ENCODE peak calls at places on chromosomes 6 and 20, in nine cellular contexts. Y is epithelial cell of esophagus; U is non-pigmented ciliary epithelial cell; T is HTR-8/SVneo; I is Daoy; P is NCI-H226; D is left lung; G is CD8-positive, alpha-beta T cell; B is NCI-H345. Z is an unnamed sample.

GRCh38 chr6:134422426-134423231 is 104.7 kb upstream of the SGK1 start:
- DNase-seq in Y (peak; percentile 92), U (peak; percentile 98), T (peak; percentile 78), I (peak; percentile 94), P (peak; percentile 99), D (no peak), G (no peak), B (no peak), Z (peak; percentile 78)

GRCh38 chr6:75204959-75205775 is 686 bp downstream of the COL12A1 start:
- DNase-seq in Y (peak; percentile 64), U (no peak), T (no peak), I (peak; percentile 80), P (peak; percentile 84), D (peak; percentile 81), G (peak; percentile 26), B (peak; percentile 37), Z (peak; percentile 45)

GRCh38 chr6:79384845-79385244 is 150.4 kb upstream of the HMGN3 start:
- DNase-seq in Y (no peak), U (peak; percentile 19), T (no peak), I (peak; percentile 41), P (no peak), D (no peak), G (no peak), B (peak; percentile 67), Z (no peak)

GRCh38 chr6:138465007-138465645 is 34.2 kb downstream of the NHSL1 start:
- DNase-seq in Y (peak; percentile 99), U (peak; percentile 98), T (peak; percentile 21), I (peak; percentile 91), P (peak; percentile 95), D (no peak), G (no peak), B (no peak), Z (peak; percentile 47)

GRCh38 chr20:49219091-49219923 is at the start of gene DDX27:
- DNase-seq in Y (peak; percentile 99), U (peak; percentile 93), T (peak; percentile 100), I (peak; percentile 98), P (peak; percentile 91), D (peak; percentile 97), G (peak; percentile 96), B (peak; percentile 100), Z (peak; percentile 96)

GRCh38 chr20:11726021-11726420 is 191.7 kb upstream of the BTBD3 start:
- DNase-seq in Y (no peak), U (no peak), T (no peak), I (peak; percentile 2), P (no peak), D (no peak), G (no peak), B (peak; percentile 78), Z (no peak)

GRCh38 chr6:40999498-41000070 is 39.4 kb downstream of the UNC5CL start:
- DNase-seq in Y (peak; percentile 20), U (no peak), T (peak; percentile 64), I (peak; percentile 85), P (no peak), D (peak; percentile 67), G (no peak), B (no peak), Z (no peak)

GRCh38 chr6:34900321-34901031 is 11.4 kb downstream of the ANKS1A start:
- DNase-seq in Y (no peak), U (no peak), T (no peak), I (no peak), P (no peak), D (no peak), G (no peak), B (no peak), Z (no peak)

GRCh38 chr20:7841967-7842301 is 98.3 kb downstream of the HAO1 start:
- DNase-seq in Y (peak; percentile 97), U (peak; percentile 87), T (no peak), I (peak; percentile 1), P (peak; percentile 87), D (no peak), G (no peak), B (no peak), Z (no peak)

GRCh38 chr20:25280051-25280573 is 32.2 kb downstream of the PYGB start:
- DNase-seq in Y (no peak), U (no peak), T (no peak), I (no peak), P (no peak), D (peak; percentile 35), G (no peak), B (peak; percentile 79), Z (no peak)

GRCh38 chr20:35598899-35599775 is 16.5 kb upstream of the SPAG4 start:
- DNase-seq in Y (no peak), U (no peak), T (no peak), I (no peak), P (no peak), D (no peak), G (no peak), B (no peak), Z (no peak)

GRCh38 chr6:7846971-7847818 is 63.4 kb downstream of the TXNDC5 start:
- DNase-seq in Y (peak; percentile 11), U (no peak), T (no peak), I (no peak), P (peak; percentile 16), D (no peak), G (no peak), B (no peak), Z (no peak)

GRCh38 chr20:23515250-23515939 is 24.5 kb downstream of the CST8 start:
- DNase-seq in Y (peak; percentile 8), U (no peak), T (no peak), I (no peak), P (no peak), D (no peak), G (no peak), B (no peak), Z (peak; percentile 70)

GRCh38 chr20:17673082-17673481 is 9.0 kb downstream of the RRBP1 start:
- DNase-seq in Y (no peak), U (no peak), T (no peak), I (no peak), P (no peak), D (no peak), G (no peak), B (no peak), Z (no peak)

GRCh38 chr20:19944772-19945459 is 72.2 kb upstream of the NAA20 start:
- DNase-seq in Y (no peak), U (peak; percentile 64), T (no peak), I (no peak), P (no peak), D (no peak), G (no peak), B (no peak), Z (no peak)

GRCh38 chr6:157530724-157531168 is 149.8 kb downstream of the ZDHHC14 start:
- DNase-seq in Y (no peak), U (no peak), T (no peak), I (no peak), P (no peak), D (no peak), G (no peak), B (no peak), Z (no peak)

GRCh38 chr20:57662313-57663240 is 42.4 kb upstream of the ZBP1 start:
- DNase-seq in Y (no peak), U (no peak), T (no peak), I (no peak), P (no peak), D (no peak), G (no peak), B (no peak), Z (no peak)

GRCh38 chr20:63552481-63553249 is 1.3 kb upstream of the FNDC11 start:
- DNase-seq in Y (peak; percentile 42), U (no peak), T (no peak), I (no peak), P (no peak), D (no peak), G (peak; percentile 79), B (no peak), Z (peak; percentile 86)

GRCh38 chr6:692858-693736 is at the start of gene EXOC2:
- DNase-seq in Y (peak; percentile 87), U (no peak), T (peak; percentile 75), I (peak; percentile 93), P (peak; percentile 85), D (peak; percentile 98), G (peak; percentile 85), B (peak; percentile 46), Z (peak; percentile 56)

GRCh38 chr20:52160049-52160448 is 31.5 kb downstream of the ZFP64 start:
- DNase-seq in Y (no peak), U (no peak), T (no peak), I (no peak), P (no peak), D (no peak), G (no peak), B (no peak), Z (no peak)